ENCODE peak calls at places on chromosome 5, in six cellular contexts. One of them, this sample, is unnamed.

GRCh38 chr5:170269579-170269978 is 28.0 kb downstream of the LCP2 start:
- DNase-seq in heart left ventricle: no peak
- DNase-seq in A549: no peak
- DNase-seq in IMR-90: no peak
- DNase-seq in ovary: no peak
- DNase-seq in adrenal gland: no peak
- DNase-seq in this sample: no peak

GRCh38 chr5:125370486-125370885 is 624.0 kb upstream of the ZNF608 start:
- DNase-seq in heart left ventricle: no peak
- DNase-seq in A549: no peak
- DNase-seq in IMR-90: no peak
- DNase-seq in ovary: no peak
- DNase-seq in adrenal gland: no peak
- DNase-seq in this sample: no peak

GRCh38 chr5:127492854-127493738 is 24.3 kb upstream of the PRRC1 start:
- DNase-seq in heart left ventricle: no peak
- DNase-seq in A549: peak
- DNase-seq in IMR-90: peak
- DNase-seq in ovary: no peak
- DNase-seq in adrenal gland: no peak
- DNase-seq in this sample: no peak

GRCh38 chr5:67154518-67155206 is 41.9 kb downstream of the CD180 start:
- DNase-seq in heart left ventricle: no peak
- DNase-seq in A549: no peak
- DNase-seq in IMR-90: no peak
- DNase-seq in ovary: no peak
- DNase-seq in adrenal gland: no peak
- DNase-seq in this sample: no peak

GRCh38 chr5:140041492-140042421 is 1.3 kb downstream of the NRG2 start:
- DNase-seq in heart left ventricle: peak
- DNase-seq in A549: peak
- DNase-seq in IMR-90: peak
- DNase-seq in ovary: peak
- DNase-seq in adrenal gland: peak
- DNase-seq in this sample: peak

GRCh38 chr5:141825836-141826560 is 52.2 kb downstream of the PCDH1 start:
- DNase-seq in heart left ventricle: no peak
- DNase-seq in A549: peak
- DNase-seq in IMR-90: no peak
- DNase-seq in ovary: no peak
- DNase-seq in adrenal gland: no peak
- DNase-seq in this sample: no peak

GRCh38 chr5:119328753-119329602 is 26.8 kb upstream of the TNFAIP8 start:
- DNase-seq in heart left ventricle: no peak
- DNase-seq in A549: no peak
- DNase-seq in IMR-90: peak
- DNase-seq in ovary: no peak
- DNase-seq in adrenal gland: no peak
- DNase-seq in this sample: no peak

GRCh38 chr5:111099058-111099778 is 7.1 kb downstream of the WDR36 start:
- DNase-seq in heart left ventricle: no peak
- DNase-seq in A549: no peak
- DNase-seq in IMR-90: peak
- DNase-seq in ovary: no peak
- DNase-seq in adrenal gland: no peak
- DNase-seq in this sample: no peak

GRCh38 chr5:7518947-7519560 is 123.1 kb downstream of the ADCY2 start:
- DNase-seq in heart left ventricle: no peak
- DNase-seq in A549: no peak
- DNase-seq in IMR-90: no peak
- DNase-seq in ovary: no peak
- DNase-seq in adrenal gland: no peak
- DNase-seq in this sample: no peak

DNA sequence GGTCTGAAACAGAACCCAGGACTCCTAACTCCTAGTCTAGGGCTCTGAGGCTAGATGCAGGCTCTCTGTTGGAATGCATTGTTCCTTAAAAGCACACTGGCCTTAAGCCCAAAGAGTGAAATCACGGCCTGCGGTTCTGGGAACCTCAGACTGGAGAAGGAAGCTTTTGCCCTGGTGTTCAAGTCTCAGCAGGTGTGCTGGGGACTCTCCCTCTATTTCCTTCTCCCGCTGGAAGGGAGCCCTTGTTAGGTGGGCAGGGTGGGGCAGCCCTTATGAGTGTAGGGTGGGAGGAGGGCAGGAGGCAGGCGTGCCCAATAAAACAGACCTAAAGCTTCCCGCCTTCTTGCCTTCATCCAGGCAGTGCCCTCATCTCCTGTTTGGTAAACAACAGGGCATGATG is 1.8 kb upstream of the PPARGC1B start:
- DNase-seq in heart left ventricle: no peak
- DNase-seq in A549: no peak
- DNase-seq in IMR-90: no peak
- DNase-seq in ovary: no peak
- DNase-seq in adrenal gland: no peak
- DNase-seq in this sample: peak
- TF ChIP-seq POLR2A in heart left ventricle: no peak
- TF ChIP-seq POLR2A in A549: no peak
- TF ChIP-seq POLR2A in IMR-90: no peak
- TF ChIP-seq POLR2A in ovary: no peak
- TF ChIP-seq POLR2A in adrenal gland: no peak
- TF ChIP-seq POLR2A in this sample: no peak

GRCh38 chr5:58680503-58680902 is 97.6 kb downstream of the RAB3C start:
- DNase-seq in heart left ventricle: no peak
- DNase-seq in A549: no peak
- DNase-seq in IMR-90: no peak
- DNase-seq in ovary: no peak
- DNase-seq in adrenal gland: no peak
- DNase-seq in this sample: no peak
- TF ChIP-seq POLR2A in heart left ventricle: no peak
- TF ChIP-seq POLR2A in A549: no peak
- TF ChIP-seq POLR2A in IMR-90: no peak
- TF ChIP-seq POLR2A in ovary: no peak
- TF ChIP-seq POLR2A in adrenal gland: no peak
- TF ChIP-seq POLR2A in this sample: no peak

GRCh38 chr5:179732412-179732917 is at the start of gene MAML1:
- DNase-seq in heart left ventricle: peak
- DNase-seq in A549: peak
- DNase-seq in IMR-90: peak
- DNase-seq in ovary: peak
- DNase-seq in adrenal gland: peak
- DNase-seq in this sample: peak
- TF ChIP-seq POLR2A in heart left ventricle: no peak
- TF ChIP-seq POLR2A in A549: peak
- TF ChIP-seq POLR2A in IMR-90: peak
- TF ChIP-seq POLR2A in ovary: peak
- TF ChIP-seq POLR2A in adrenal gland: no peak
- TF ChIP-seq POLR2A in this sample: no peak

GRCh38 chr5:43066799-43067741 is 27.0 kb upstream of the ANXA2R start:
- DNase-seq in heart left ventricle: peak
- DNase-seq in A549: peak
- DNase-seq in IMR-90: peak
- DNase-seq in ovary: peak
- DNase-seq in adrenal gland: peak
- DNase-seq in this sample: peak
- TF ChIP-seq POLR2A in heart left ventricle: no peak
- TF ChIP-seq POLR2A in A549: no peak
- TF ChIP-seq POLR2A in IMR-90: peak
- TF ChIP-seq POLR2A in ovary: peak
- TF ChIP-seq POLR2A in adrenal gland: no peak
- TF ChIP-seq POLR2A in this sample: no peak

DNA sequence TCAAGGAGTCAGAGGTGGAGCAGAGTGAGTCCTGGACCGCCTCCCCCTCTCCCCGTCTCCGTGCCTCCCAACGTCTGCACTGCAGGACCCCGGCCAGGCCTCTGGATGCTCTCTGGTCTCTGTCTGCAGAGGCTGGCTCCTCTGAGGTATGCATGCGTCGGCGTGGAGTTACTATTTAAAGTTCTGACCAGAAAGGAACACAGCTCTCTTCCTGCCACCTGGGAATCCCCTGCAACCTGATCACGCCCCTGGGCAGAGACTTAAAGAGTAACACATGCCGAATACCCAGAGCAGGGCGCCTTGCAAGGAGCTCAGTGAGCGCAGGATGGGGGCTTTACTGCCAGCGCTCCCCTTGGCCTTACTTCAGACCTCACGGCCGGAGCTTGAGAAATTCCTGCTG is 16.0 kb downstream of the ANXA6 start:
- DNase-seq in heart left ventricle: peak
- DNase-seq in A549: no peak
- DNase-seq in IMR-90: peak
- DNase-seq in ovary: peak
- DNase-seq in adrenal gland: peak
- DNase-seq in this sample: no peak
- TF ChIP-seq POLR2A in heart left ventricle: no peak
- TF ChIP-seq POLR2A in A549: no peak
- TF ChIP-seq POLR2A in IMR-90: no peak
- TF ChIP-seq POLR2A in ovary: no peak
- TF ChIP-seq POLR2A in adrenal gland: no peak
- TF ChIP-seq POLR2A in this sample: no peak

DNA sequence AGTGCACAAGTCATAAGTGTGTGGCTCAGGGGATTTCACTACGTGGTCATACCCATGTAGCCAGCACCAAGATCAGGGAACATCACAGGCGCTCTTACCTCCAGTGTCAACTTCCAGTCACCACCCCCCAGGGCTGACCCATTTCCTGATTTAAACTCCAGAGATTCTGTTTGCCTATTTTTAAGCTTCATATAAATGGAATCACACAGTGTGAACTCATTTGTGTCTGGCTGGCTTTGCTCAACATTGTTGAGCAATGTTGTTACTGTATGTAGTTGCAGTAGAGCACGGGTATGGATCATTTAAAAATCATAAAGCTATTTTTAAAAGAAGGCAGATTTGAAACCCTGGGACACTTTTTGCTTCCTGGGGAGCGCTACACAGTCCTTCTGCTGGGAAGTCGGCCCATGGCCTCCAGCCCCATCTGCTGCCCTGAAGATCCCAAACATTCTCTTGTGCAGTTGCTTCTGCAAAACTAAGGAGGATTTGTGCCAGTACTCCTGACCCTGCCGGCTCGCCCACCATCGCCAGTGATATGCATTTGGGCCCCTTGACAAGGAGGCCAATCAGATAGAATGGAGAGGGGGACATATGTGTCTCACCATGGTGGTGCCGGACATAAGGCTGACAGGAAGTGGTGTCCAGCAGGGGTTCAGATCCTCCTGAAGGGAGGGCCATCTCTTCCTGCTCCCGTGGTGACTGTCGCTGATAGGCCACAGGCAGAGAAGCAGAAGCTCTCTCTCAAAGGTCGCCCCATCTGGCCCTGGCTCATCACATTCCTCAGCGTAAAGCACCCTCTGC is 13.3 kb downstream of the DCANP1 start:
- DNase-seq in heart left ventricle: no peak
- DNase-seq in A549: no peak
- DNase-seq in IMR-90: peak
- DNase-seq in ovary: peak
- DNase-seq in adrenal gland: peak
- DNase-seq in this sample: no peak
- TF ChIP-seq POLR2A in heart left ventricle: no peak
- TF ChIP-seq POLR2A in A549: no peak
- TF ChIP-seq POLR2A in IMR-90: no peak
- TF ChIP-seq POLR2A in ovary: no peak
- TF ChIP-seq POLR2A in adrenal gland: no peak
- TF ChIP-seq POLR2A in this sample: no peak

GRCh38 chr5:6448141-6448491 is 543 bp upstream of the UBE2QL1 start:
- DNase-seq in heart left ventricle: no peak
- DNase-seq in A549: no peak
- DNase-seq in IMR-90: no peak
- DNase-seq in ovary: no peak
- DNase-seq in adrenal gland: no peak
- DNase-seq in this sample: no peak

GRCh38 chr5:6450235-6450860 is 1.7 kb downstream of the UBE2QL1 start:
- DNase-seq in heart left ventricle: no peak
- DNase-seq in A549: no peak
- DNase-seq in IMR-90: no peak
- DNase-seq in ovary: no peak
- DNase-seq in adrenal gland: no peak
- DNase-seq in this sample: no peak

GRCh38 chr5:6448622-6449464 is at the start of gene UBE2QL1:
- DNase-seq in heart left ventricle: no peak
- DNase-seq in A549: no peak
- DNase-seq in IMR-90: no peak
- DNase-seq in ovary: peak
- DNase-seq in adrenal gland: no peak
- DNase-seq in this sample: no peak

GRCh38 chr5:6447384-6448140 is 1.1 kb upstream of the UBE2QL1 start:
- DNase-seq in heart left ventricle: no peak
- DNase-seq in A549: no peak
- DNase-seq in IMR-90: no peak
- DNase-seq in ovary: no peak
- DNase-seq in adrenal gland: no peak
- DNase-seq in this sample: no peak

GRCh38 chr5:6449465-6450158 is 953 bp downstream of the UBE2QL1 start:
- DNase-seq in heart left ventricle: no peak
- DNase-seq in A549: no peak
- DNase-seq in IMR-90: no peak
- DNase-seq in ovary: no peak
- DNase-seq in adrenal gland: no peak
- DNase-seq in this sample: no peak
- TF ChIP-seq POLR2A in heart left ventricle: no peak
- TF ChIP-seq POLR2A in A549: no peak
- TF ChIP-seq POLR2A in IMR-90: no peak
- TF ChIP-seq POLR2A in ovary: no peak
- TF ChIP-seq POLR2A in adrenal gland: no peak
- TF ChIP-seq POLR2A in this sample: no peak

This sample was measured in lower leg skin.